ENCODE peak calls at places on chromosomes 3 and 15, in seven cellular contexts. One of them, this sample, is unnamed.

GRCh38 chr15:89034305-89034704 is 54.0 kb upstream of the ABHD2 start:
- DNase-seq in dorsolateral prefrontal cortex: no peak
- DNase-seq in fibroblast of mammary gland: peak; percentile 78
- DNase-seq in A549: peak; percentile 62
- DNase-seq in endothelial cell: no peak
- DNase-seq in psoas muscle: no peak
- DNase-seq in GM10248: no peak
- DNase-seq in this sample: peak; percentile 33

GRCh38 chr3:4735243-4735642 is 242.1 kb downstream of the ITPR1 start:
- DNase-seq in psoas muscle: no peak
- DNase-seq in GM10248: no peak
- DNase-seq in dorsolateral prefrontal cortex: no peak
- DNase-seq in endothelial cell: no peak
- DNase-seq in fibroblast of mammary gland: no peak
- DNase-seq in A549: no peak
- DNase-seq in this sample: no peak

GRCh38 chr15:56804908-56805307 is 71.6 kb upstream of the ZNF280D start:
- DNase-seq in dorsolateral prefrontal cortex: no peak
- DNase-seq in GM10248: no peak
- DNase-seq in fibroblast of mammary gland: peak; percentile 51
- DNase-seq in endothelial cell: no peak
- DNase-seq in A549: no peak
- DNase-seq in psoas muscle: no peak
- DNase-seq in this sample: no peak

GRCh38 chr15:100464895-100465294 is 63.9 kb downstream of the CERS3 start:
- DNase-seq in fibroblast of mammary gland: no peak
- DNase-seq in A549: no peak
- DNase-seq in GM10248: no peak
- DNase-seq in endothelial cell: no peak
- DNase-seq in dorsolateral prefrontal cortex: no peak
- DNase-seq in psoas muscle: no peak
- DNase-seq in this sample: peak; percentile 7

GRCh38 chr15:48389701-48390143 is 58.5 kb downstream of the DUT start:
- DNase-seq in endothelial cell: no peak
- DNase-seq in A549: no peak
- DNase-seq in psoas muscle: no peak
- DNase-seq in fibroblast of mammary gland: peak; percentile 85
- DNase-seq in dorsolateral prefrontal cortex: no peak
- DNase-seq in GM10248: no peak
- DNase-seq in this sample: no peak

GRCh38 chr15:96160269-96160668 is 170.2 kb upstream of the NR2F2 start:
- DNase-seq in A549: no peak
- DNase-seq in dorsolateral prefrontal cortex: no peak
- DNase-seq in psoas muscle: peak; percentile 50
- DNase-seq in GM10248: no peak
- DNase-seq in fibroblast of mammary gland: peak; percentile 57
- DNase-seq in endothelial cell: no peak
- DNase-seq in this sample: no peak

GRCh38 chr15:84883916-84884781 is at the start of gene SLC28A1:
- DNase-seq in dorsolateral prefrontal cortex: no peak
- DNase-seq in GM10248: no peak
- DNase-seq in fibroblast of mammary gland: no peak
- DNase-seq in A549: no peak
- DNase-seq in psoas muscle: no peak
- DNase-seq in endothelial cell: no peak
- DNase-seq in this sample: no peak

GRCh38 chr15:59258317-59258716 is 51.7 kb downstream of the LDHAL6B start:
- DNase-seq in A549: no peak
- DNase-seq in fibroblast of mammary gland: no peak
- DNase-seq in endothelial cell: no peak
- DNase-seq in GM10248: no peak
- DNase-seq in psoas muscle: no peak
- DNase-seq in dorsolateral prefrontal cortex: no peak
- DNase-seq in this sample: no peak

GRCh38 chr3:158918008-158918407 is 116.2 kb downstream of the MFSD1 start:
- DNase-seq in dorsolateral prefrontal cortex: peak; percentile 25
- DNase-seq in GM10248: peak; percentile 27
- DNase-seq in A549: peak; percentile 53
- DNase-seq in endothelial cell: peak; percentile 69
- DNase-seq in psoas muscle: no peak
- DNase-seq in fibroblast of mammary gland: peak; percentile 78
- DNase-seq in this sample: peak; percentile 70

GRCh38 chr3:152076148-152076547 is 192.6 kb upstream of the MBNL1 start:
- DNase-seq in psoas muscle: no peak
- DNase-seq in dorsolateral prefrontal cortex: no peak
- DNase-seq in endothelial cell: no peak
- DNase-seq in fibroblast of mammary gland: peak; percentile 50
- DNase-seq in A549: no peak
- DNase-seq in GM10248: no peak
- DNase-seq in this sample: peak; percentile 21

GRCh38 chr3:179196098-179196497 is 47.9 kb downstream of the PIK3CA start:
- DNase-seq in endothelial cell: no peak
- DNase-seq in fibroblast of mammary gland: peak; percentile 76
- DNase-seq in dorsolateral prefrontal cortex: no peak
- DNase-seq in A549: no peak
- DNase-seq in psoas muscle: no peak
- DNase-seq in GM10248: peak; percentile 58
- DNase-seq in this sample: peak; percentile 39

GRCh38 chr3:79258479-79258878 is 509.3 kb downstream of the ROBO1 start:
- DNase-seq in A549: no peak
- DNase-seq in psoas muscle: no peak
- DNase-seq in GM10248: no peak
- DNase-seq in fibroblast of mammary gland: peak; percentile 63
- DNase-seq in dorsolateral prefrontal cortex: no peak
- DNase-seq in endothelial cell: no peak
- DNase-seq in this sample: no peak

GRCh38 chr15:33458421-33458820 is 147.7 kb downstream of the RYR3 start:
- DNase-seq in GM10248: no peak
- DNase-seq in fibroblast of mammary gland: no peak
- DNase-seq in dorsolateral prefrontal cortex: no peak
- DNase-seq in A549: no peak
- DNase-seq in psoas muscle: no peak
- DNase-seq in endothelial cell: no peak
- DNase-seq in this sample: no peak

GRCh38 chr3:128355549-128355930 is 111.2 kb downstream of the DNAJB8 start:
- DNase-seq in A549: no peak
- DNase-seq in GM10248: no peak
- DNase-seq in fibroblast of mammary gland: no peak
- DNase-seq in endothelial cell: no peak
- DNase-seq in psoas muscle: no peak
- DNase-seq in dorsolateral prefrontal cortex: no peak
- DNase-seq in this sample: no peak

GRCh38 chr3:184377882-184378445 is at the start of gene THPO:
- DNase-seq in fibroblast of mammary gland: no peak
- DNase-seq in psoas muscle: peak; percentile 47
- DNase-seq in endothelial cell: no peak
- DNase-seq in GM10248: no peak
- DNase-seq in A549: no peak
- DNase-seq in dorsolateral prefrontal cortex: no peak
- DNase-seq in this sample: no peak

GRCh38 chr3:47912006-47912504 is 104.2 kb downstream of the MAP4 start:
- DNase-seq in dorsolateral prefrontal cortex: no peak
- DNase-seq in A549: no peak
- DNase-seq in psoas muscle: no peak
- DNase-seq in fibroblast of mammary gland: peak; percentile 55
- DNase-seq in GM10248: no peak
- DNase-seq in endothelial cell: no peak
- DNase-seq in this sample: no peak

GRCh38 chr15:29601811-29602210 is 220.5 kb downstream of the TJP1 start:
- DNase-seq in A549: no peak
- DNase-seq in GM10248: no peak
- DNase-seq in endothelial cell: no peak
- DNase-seq in dorsolateral prefrontal cortex: no peak
- DNase-seq in fibroblast of mammary gland: no peak
- DNase-seq in psoas muscle: no peak
- DNase-seq in this sample: no peak

GRCh38 chr3:16239082-16239770 is 25.5 kb downstream of the DPH3 start:
- DNase-seq in endothelial cell: no peak
- DNase-seq in A549: no peak
- DNase-seq in GM10248: no peak
- DNase-seq in psoas muscle: no peak
- DNase-seq in fibroblast of mammary gland: peak; percentile 37
- DNase-seq in dorsolateral prefrontal cortex: no peak
- DNase-seq in this sample: peak; percentile 7

GRCh38 chr15:23447107-23447500 is at the start of gene GOLGA6L2:
- DNase-seq in psoas muscle: no peak
- DNase-seq in dorsolateral prefrontal cortex: no peak
- DNase-seq in GM10248: no peak
- DNase-seq in endothelial cell: no peak
- DNase-seq in A549: peak; percentile 81
- DNase-seq in fibroblast of mammary gland: peak; percentile 12
- DNase-seq in this sample: no peak

GRCh38 chr15:72207576-72208085 is 10.0 kb upstream of the GRAMD2A start:
- DNase-seq in endothelial cell: no peak
- DNase-seq in psoas muscle: no peak
- DNase-seq in fibroblast of mammary gland: no peak
- DNase-seq in dorsolateral prefrontal cortex: no peak
- DNase-seq in GM10248: no peak
- DNase-seq in A549: no peak
- DNase-seq in this sample: no peak

GRCh38 chr15:75195122-75195765 is 6.4 kb upstream of the C15orf39 start:
- DNase-seq in endothelial cell: peak; percentile 28
- DNase-seq in fibroblast of mammary gland: no peak
- DNase-seq in A549: no peak
- DNase-seq in dorsolateral prefrontal cortex: peak; percentile 56
- DNase-seq in psoas muscle: no peak
- DNase-seq in GM10248: no peak
- DNase-seq in this sample: no peak

GRCh38 chr3:37243811-37244748 is 69.7 kb upstream of the LRRFIP2 start:
- DNase-seq in dorsolateral prefrontal cortex: peak; percentile 72
- DNase-seq in A549: peak; percentile 56
- DNase-seq in endothelial cell: peak; percentile 53
- DNase-seq in GM10248: peak; percentile 62
- DNase-seq in fibroblast of mammary gland: peak; percentile 83
- DNase-seq in psoas muscle: peak; percentile 88
- DNase-seq in this sample: peak; percentile 83

GRCh38 chr3:185225523-185225922 is 28.3 kb downstream of the EHHADH start:
- DNase-seq in endothelial cell: no peak
- DNase-seq in dorsolateral prefrontal cortex: no peak
- DNase-seq in GM10248: no peak
- DNase-seq in psoas muscle: no peak
- DNase-seq in A549: no peak
- DNase-seq in fibroblast of mammary gland: peak; percentile 40
- DNase-seq in this sample: no peak

GRCh38 chr3:158642474-158643210 is 1.7 kb upstream of the GFM1 start:
- DNase-seq in GM10248: no peak
- DNase-seq in dorsolateral prefrontal cortex: no peak
- DNase-seq in fibroblast of mammary gland: peak; percentile 5
- DNase-seq in endothelial cell: no peak
- DNase-seq in psoas muscle: no peak
- DNase-seq in A549: no peak
- DNase-seq in this sample: no peak

GRCh38 chr3:136545664-136546266 is 206.4 kb downstream of the STAG1 start:
- DNase-seq in fibroblast of mammary gland: peak; percentile 36
- DNase-seq in dorsolateral prefrontal cortex: no peak
- DNase-seq in endothelial cell: no peak
- DNase-seq in GM10248: no peak
- DNase-seq in A549: peak; percentile 3
- DNase-seq in psoas muscle: no peak
- DNase-seq in this sample: peak; percentile 20

DNA sequence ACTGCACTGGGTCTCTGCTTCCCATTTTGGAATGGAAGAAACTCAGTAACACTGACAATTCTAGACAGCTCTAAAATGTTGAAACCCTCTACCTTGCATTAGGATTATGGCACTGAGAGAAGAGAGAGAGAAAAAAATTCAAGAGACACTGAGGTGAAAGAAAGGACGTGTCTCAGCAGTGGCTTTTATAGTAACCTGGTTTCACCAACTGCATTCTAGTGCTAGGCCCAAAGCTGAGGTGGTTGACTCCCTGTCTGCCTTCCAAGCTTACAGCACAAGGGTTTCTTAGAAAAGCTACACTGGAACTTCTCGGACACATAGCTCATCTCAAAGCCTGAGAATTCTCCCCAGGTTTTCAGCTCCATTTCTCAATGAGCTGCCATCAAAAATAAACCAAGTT is 279.8 kb downstream of the EBLN2 start:
- DNase-seq in psoas muscle: no peak
- DNase-seq in endothelial cell: no peak
- DNase-seq in A549: no peak
- DNase-seq in GM10248: no peak
- DNase-seq in fibroblast of mammary gland: no peak
- DNase-seq in dorsolateral prefrontal cortex: no peak
- DNase-seq in this sample: no peak
- TF ChIP-seq CTCF in psoas muscle: no peak
- TF ChIP-seq CTCF in endothelial cell: no peak
- TF ChIP-seq CTCF in A549: no peak
- TF ChIP-seq CTCF in GM10248: no peak
- TF ChIP-seq CTCF in fibroblast of mammary gland: no peak
- TF ChIP-seq CTCF in dorsolateral prefrontal cortex: no peak
- TF ChIP-seq CTCF in this sample: no peak

GRCh38 chr3:66404246-66404645 is 96.6 kb downstream of the LRIG1 start:
- DNase-seq in fibroblast of mammary gland: no peak
- DNase-seq in A549: no peak
- DNase-seq in GM10248: no peak
- DNase-seq in endothelial cell: no peak
- DNase-seq in psoas muscle: no peak
- DNase-seq in dorsolateral prefrontal cortex: no peak
- DNase-seq in this sample: no peak

GRCh38 chr3:66402596-66403267 is 98.1 kb downstream of the LRIG1 start:
- DNase-seq in psoas muscle: no peak
- DNase-seq in GM10248: no peak
- DNase-seq in fibroblast of mammary gland: no peak
- DNase-seq in dorsolateral prefrontal cortex: no peak
- DNase-seq in endothelial cell: no peak
- DNase-seq in A549: no peak
- DNase-seq in this sample: no peak

GRCh38 chr3:66404903-66405700 is 95.7 kb downstream of the LRIG1 start:
- DNase-seq in GM10248: no peak
- DNase-seq in endothelial cell: no peak
- DNase-seq in A549: no peak
- DNase-seq in dorsolateral prefrontal cortex: no peak
- DNase-seq in psoas muscle: no peak
- DNase-seq in fibroblast of mammary gland: peak; percentile 45
- DNase-seq in this sample: no peak

GRCh38 chr3:66401578-66402382 is 99.0 kb downstream of the LRIG1 start:
- DNase-seq in fibroblast of mammary gland: no peak
- DNase-seq in dorsolateral prefrontal cortex: no peak
- DNase-seq in GM10248: no peak
- DNase-seq in A549: no peak
- DNase-seq in psoas muscle: no peak
- DNase-seq in endothelial cell: no peak
- DNase-seq in this sample: no peak

GRCh38 chr3:66403268-66403990 is 97.4 kb downstream of the LRIG1 start:
- DNase-seq in A549: no peak
- DNase-seq in dorsolateral prefrontal cortex: no peak
- DNase-seq in fibroblast of mammary gland: peak; percentile 75
- DNase-seq in GM10248: no peak
- DNase-seq in psoas muscle: no peak
- DNase-seq in endothelial cell: no peak
- DNase-seq in this sample: no peak
- TF ChIP-seq CTCF in A549: no peak
- TF ChIP-seq CTCF in dorsolateral prefrontal cortex: no peak
- TF ChIP-seq CTCF in fibroblast of mammary gland: no peak
- TF ChIP-seq CTCF in GM10248: no peak
- TF ChIP-seq CTCF in psoas muscle: no peak
- TF ChIP-seq CTCF in endothelial cell: no peak
- TF ChIP-seq CTCF in this sample: no peak

GRCh38 chr3:132006605-132007204 is 28.1 kb downstream of the CPNE4 start:
- DNase-seq in psoas muscle: no peak
- DNase-seq in fibroblast of mammary gland: peak; percentile 60
- DNase-seq in GM10248: peak; percentile 17
- DNase-seq in dorsolateral prefrontal cortex: no peak
- DNase-seq in A549: peak; percentile 53
- DNase-seq in endothelial cell: peak; percentile 62
- DNase-seq in this sample: peak; percentile 71
- TF ChIP-seq CTCF in psoas muscle: no peak
- TF ChIP-seq CTCF in fibroblast of mammary gland: peak; percentile 63
- TF ChIP-seq CTCF in GM10248: peak; percentile 48
- TF ChIP-seq CTCF in dorsolateral prefrontal cortex: peak; percentile 26
- TF ChIP-seq CTCF in A549: peak; percentile 43
- TF ChIP-seq CTCF in endothelial cell: peak; percentile 65
- TF ChIP-seq CTCF in this sample: peak; percentile 39

GRCh38 chr3:104392327-104392726 is 974.4 kb upstream of the ALCAM start:
- DNase-seq in dorsolateral prefrontal cortex: no peak
- DNase-seq in psoas muscle: no peak
- DNase-seq in endothelial cell: no peak
- DNase-seq in GM10248: no peak
- DNase-seq in fibroblast of mammary gland: no peak
- DNase-seq in A549: no peak
- DNase-seq in this sample: peak; percentile 6
- TF ChIP-seq CTCF in dorsolateral prefrontal cortex: no peak
- TF ChIP-seq CTCF in psoas muscle: no peak
- TF ChIP-seq CTCF in endothelial cell: no peak
- TF ChIP-seq CTCF in GM10248: no peak
- TF ChIP-seq CTCF in fibroblast of mammary gland: no peak
- TF ChIP-seq CTCF in A549: no peak
- TF ChIP-seq CTCF in this sample: no peak

This sample was measured in MCF 10A.